ENCODE peak calls at places on chromosomes 6 and 20, in eight cellular contexts. One of them, this sample, is unnamed.

GRCh38 chr6:132392792-132393191 is 8.5 kb downstream of the MOXD1 start:
- DNase-seq in colonic mucosa: no peak
- DNase-seq in dorsolateral prefrontal cortex: no peak
- DNase-seq in upper lobe of left lung: no peak
- DNase-seq in GM10248: no peak
- DNase-seq in cardiac muscle cell: no peak
- DNase-seq in pancreas: no peak
- DNase-seq in Calu3: peak
- DNase-seq in this sample: no peak

GRCh38 chr6:13457577-13457976 is 29.8 kb downstream of the GFOD1 start:
- DNase-seq in colonic mucosa: no peak
- DNase-seq in dorsolateral prefrontal cortex: peak
- DNase-seq in upper lobe of left lung: no peak
- DNase-seq in GM10248: no peak
- DNase-seq in cardiac muscle cell: no peak
- DNase-seq in pancreas: no peak
- DNase-seq in Calu3: no peak
- DNase-seq in this sample: no peak

GRCh38 chr6:21885532-21886089 is 292.1 kb downstream of the SOX4 start:
- DNase-seq in colonic mucosa: peak
- DNase-seq in dorsolateral prefrontal cortex: peak
- DNase-seq in upper lobe of left lung: no peak
- DNase-seq in GM10248: no peak
- DNase-seq in cardiac muscle cell: peak
- DNase-seq in pancreas: peak
- DNase-seq in Calu3: peak
- DNase-seq in this sample: no peak

GRCh38 chr6:168089186-168090063 is 10.4 kb upstream of the FRMD1 start:
- DNase-seq in colonic mucosa: no peak
- DNase-seq in dorsolateral prefrontal cortex: no peak
- DNase-seq in upper lobe of left lung: no peak
- DNase-seq in GM10248: no peak
- DNase-seq in cardiac muscle cell: no peak
- DNase-seq in pancreas: no peak
- DNase-seq in Calu3: no peak
- DNase-seq in this sample: no peak

GRCh38 chr6:151358475-151358874 is 32.9 kb downstream of the ZBTB2 start:
- DNase-seq in colonic mucosa: no peak
- DNase-seq in dorsolateral prefrontal cortex: no peak
- DNase-seq in upper lobe of left lung: no peak
- DNase-seq in GM10248: no peak
- DNase-seq in cardiac muscle cell: no peak
- DNase-seq in pancreas: no peak
- DNase-seq in Calu3: no peak
- DNase-seq in this sample: no peak

GRCh38 chr6:108200631-108201030 is 34.8 kb downstream of the NR2E1 start:
- DNase-seq in colonic mucosa: no peak
- DNase-seq in dorsolateral prefrontal cortex: no peak
- DNase-seq in upper lobe of left lung: no peak
- DNase-seq in GM10248: no peak
- DNase-seq in cardiac muscle cell: no peak
- DNase-seq in pancreas: no peak
- DNase-seq in Calu3: peak
- DNase-seq in this sample: peak

GRCh38 chr20:44792794-44793193 is 17.6 kb downstream of the RIMS4 start:
- DNase-seq in colonic mucosa: no peak
- DNase-seq in dorsolateral prefrontal cortex: no peak
- DNase-seq in upper lobe of left lung: no peak
- DNase-seq in GM10248: no peak
- DNase-seq in cardiac muscle cell: no peak
- DNase-seq in pancreas: no peak
- DNase-seq in Calu3: no peak
- DNase-seq in this sample: no peak

GRCh38 chr6:90197854-90198496 is 98.7 kb downstream of the BACH2 start:
- DNase-seq in colonic mucosa: no peak
- DNase-seq in dorsolateral prefrontal cortex: no peak
- DNase-seq in upper lobe of left lung: peak
- DNase-seq in GM10248: no peak
- DNase-seq in cardiac muscle cell: no peak
- DNase-seq in pancreas: no peak
- DNase-seq in Calu3: no peak
- DNase-seq in this sample: peak

GRCh38 chr20:46557231-46557956 is 6.9 kb upstream of the OCSTAMP start:
- DNase-seq in colonic mucosa: no peak
- DNase-seq in dorsolateral prefrontal cortex: no peak
- DNase-seq in upper lobe of left lung: no peak
- DNase-seq in GM10248: no peak
- DNase-seq in cardiac muscle cell: no peak
- DNase-seq in pancreas: no peak
- DNase-seq in Calu3: no peak
- DNase-seq in this sample: no peak

GRCh38 chr20:57509665-57510237 is 15.2 kb downstream of the CTCFL start:
- DNase-seq in colonic mucosa: peak
- DNase-seq in dorsolateral prefrontal cortex: no peak
- DNase-seq in upper lobe of left lung: no peak
- DNase-seq in GM10248: peak
- DNase-seq in cardiac muscle cell: peak
- DNase-seq in pancreas: no peak
- DNase-seq in Calu3: peak
- DNase-seq in this sample: no peak

GRCh38 chr6:164749126-164749758 is 560.2 kb downstream of the C6orf118 start:
- DNase-seq in colonic mucosa: no peak
- DNase-seq in dorsolateral prefrontal cortex: peak
- DNase-seq in upper lobe of left lung: no peak
- DNase-seq in GM10248: no peak
- DNase-seq in cardiac muscle cell: no peak
- DNase-seq in pancreas: no peak
- DNase-seq in Calu3: no peak
- DNase-seq in this sample: no peak

GRCh38 chr20:52104546-52105044 is 87.0 kb downstream of the ZFP64 start:
- DNase-seq in colonic mucosa: no peak
- DNase-seq in dorsolateral prefrontal cortex: no peak
- DNase-seq in upper lobe of left lung: no peak
- DNase-seq in GM10248: no peak
- DNase-seq in cardiac muscle cell: peak
- DNase-seq in pancreas: no peak
- DNase-seq in Calu3: no peak
- DNase-seq in this sample: no peak

GRCh38 chr6:131868836-131869235 is 61.0 kb downstream of the ENPP1 start:
- DNase-seq in colonic mucosa: no peak
- DNase-seq in dorsolateral prefrontal cortex: no peak
- DNase-seq in upper lobe of left lung: no peak
- DNase-seq in GM10248: no peak
- DNase-seq in cardiac muscle cell: no peak
- DNase-seq in pancreas: no peak
- DNase-seq in Calu3: no peak
- DNase-seq in this sample: no peak

GRCh38 chr6:29602564-29603361 is 17.8 kb downstream of the OR2H2 start:
- DNase-seq in colonic mucosa: no peak
- DNase-seq in dorsolateral prefrontal cortex: no peak
- DNase-seq in upper lobe of left lung: no peak
- DNase-seq in GM10248: peak
- DNase-seq in cardiac muscle cell: peak
- DNase-seq in pancreas: no peak
- DNase-seq in Calu3: peak
- DNase-seq in this sample: no peak

GRCh38 chr6:7073810-7074525 is 33.8 kb upstream of the RREB1 start:
- DNase-seq in colonic mucosa: peak
- DNase-seq in dorsolateral prefrontal cortex: no peak
- DNase-seq in upper lobe of left lung: peak
- DNase-seq in GM10248: peak
- DNase-seq in cardiac muscle cell: no peak
- DNase-seq in pancreas: no peak
- DNase-seq in Calu3: no peak
- DNase-seq in this sample: no peak

GRCh38 chr6:148793721-148794120 is 46.9 kb downstream of the UST start:
- DNase-seq in colonic mucosa: no peak
- DNase-seq in dorsolateral prefrontal cortex: no peak
- DNase-seq in upper lobe of left lung: no peak
- DNase-seq in GM10248: no peak
- DNase-seq in cardiac muscle cell: no peak
- DNase-seq in pancreas: no peak
- DNase-seq in Calu3: no peak
- DNase-seq in this sample: no peak

GRCh38 chr6:75272145-75272840 is 12.3 kb downstream of the TMEM30A start:
- DNase-seq in colonic mucosa: no peak
- DNase-seq in dorsolateral prefrontal cortex: no peak
- DNase-seq in upper lobe of left lung: no peak
- DNase-seq in GM10248: no peak
- DNase-seq in cardiac muscle cell: no peak
- DNase-seq in pancreas: no peak
- DNase-seq in Calu3: no peak
- DNase-seq in this sample: no peak

GRCh38 chr6:42279144-42279781 is 61.6 kb upstream of the MRPS10 start:
- DNase-seq in colonic mucosa: peak
- DNase-seq in dorsolateral prefrontal cortex: no peak
- DNase-seq in upper lobe of left lung: peak
- DNase-seq in GM10248: no peak
- DNase-seq in cardiac muscle cell: no peak
- DNase-seq in pancreas: no peak
- DNase-seq in Calu3: peak
- DNase-seq in this sample: no peak

GRCh38 chr6:2858678-2859324 is 17.1 kb upstream of the SERPINB1 start:
- DNase-seq in colonic mucosa: no peak
- DNase-seq in dorsolateral prefrontal cortex: no peak
- DNase-seq in upper lobe of left lung: no peak
- DNase-seq in GM10248: no peak
- DNase-seq in cardiac muscle cell: no peak
- DNase-seq in pancreas: no peak
- DNase-seq in Calu3: no peak
- DNase-seq in this sample: peak

DNA sequence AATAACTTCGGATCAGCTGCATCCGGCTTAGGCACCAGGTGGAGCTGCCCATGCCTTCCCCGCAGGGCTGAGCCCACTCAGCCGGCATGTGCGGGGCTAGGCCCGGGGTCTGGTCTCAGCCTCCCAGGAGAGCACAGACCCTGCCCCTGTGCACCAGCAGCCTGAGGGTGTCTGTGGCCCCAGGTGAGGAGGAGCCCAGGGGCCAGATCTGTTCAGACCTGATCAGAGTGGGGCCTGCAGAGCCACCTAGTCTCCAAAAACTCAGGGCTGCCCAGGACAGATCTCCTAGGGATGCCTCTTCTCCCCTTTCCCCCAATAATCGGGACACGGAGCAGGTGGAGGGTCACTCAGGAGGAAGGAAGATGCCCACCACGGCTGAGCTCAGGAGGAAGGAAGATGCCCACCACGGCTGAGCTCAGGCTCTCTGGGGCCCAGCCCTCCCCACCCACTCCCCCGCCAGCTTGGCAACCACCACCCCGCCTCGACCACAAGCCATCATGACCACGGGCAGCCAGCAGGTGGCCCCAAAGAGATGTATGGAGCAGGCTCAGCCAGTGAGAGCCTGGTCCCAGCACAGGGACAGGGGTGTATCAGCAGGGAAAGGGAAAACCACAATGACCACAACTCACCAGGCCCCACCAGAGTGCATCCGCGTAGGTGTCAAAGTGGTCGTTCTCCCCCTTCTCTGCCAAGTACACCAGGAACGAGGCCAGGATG is 30.5 kb downstream of the KCNQ2 start:
- DNase-seq in colonic mucosa: peak
- DNase-seq in dorsolateral prefrontal cortex: peak
- DNase-seq in upper lobe of left lung: peak
- DNase-seq in GM10248: peak
- DNase-seq in cardiac muscle cell: peak
- DNase-seq in pancreas: peak
- DNase-seq in Calu3: peak
- DNase-seq in this sample: no peak
- TF ChIP-seq CTCF in colonic mucosa: no peak
- TF ChIP-seq CTCF in dorsolateral prefrontal cortex: peak
- TF ChIP-seq CTCF in upper lobe of left lung: peak
- TF ChIP-seq CTCF in GM10248: peak
- TF ChIP-seq CTCF in cardiac muscle cell: peak
- TF ChIP-seq CTCF in pancreas: no peak
- TF ChIP-seq CTCF in Calu3: peak
- TF ChIP-seq CTCF in this sample: no peak

DNA sequence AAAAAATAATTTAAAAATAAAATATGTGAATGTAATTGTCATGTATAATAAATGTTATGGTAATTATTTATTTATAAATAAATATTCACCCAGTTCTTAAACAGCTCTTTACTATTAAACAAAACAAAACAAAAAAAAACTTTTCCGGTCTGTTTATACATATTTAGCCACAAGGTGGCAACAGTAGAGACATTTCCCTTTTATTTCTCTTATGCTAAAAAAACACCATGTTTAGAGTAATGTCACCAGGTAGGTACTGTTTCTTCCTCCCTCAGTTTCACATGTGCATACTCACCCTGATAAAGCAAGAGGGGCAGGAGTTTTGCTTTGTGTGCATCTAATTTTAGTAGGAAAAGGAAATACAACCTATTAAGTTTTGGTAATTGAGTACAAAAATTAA is 610.4 kb upstream of the IMPG1 start:
- DNase-seq in colonic mucosa: no peak
- DNase-seq in dorsolateral prefrontal cortex: no peak
- DNase-seq in upper lobe of left lung: no peak
- DNase-seq in GM10248: no peak
- DNase-seq in cardiac muscle cell: peak
- DNase-seq in pancreas: no peak
- DNase-seq in Calu3: no peak
- DNase-seq in this sample: no peak
- TF ChIP-seq CTCF in colonic mucosa: peak
- TF ChIP-seq CTCF in dorsolateral prefrontal cortex: peak
- TF ChIP-seq CTCF in upper lobe of left lung: no peak
- TF ChIP-seq CTCF in GM10248: peak
- TF ChIP-seq CTCF in cardiac muscle cell: peak
- TF ChIP-seq CTCF in pancreas: peak
- TF ChIP-seq CTCF in Calu3: peak
- TF ChIP-seq CTCF in this sample: peak

GRCh38 chr6:47922391-47922790 is 140.6 kb downstream of the OPN5 start:
- DNase-seq in colonic mucosa: no peak
- DNase-seq in dorsolateral prefrontal cortex: peak
- DNase-seq in upper lobe of left lung: no peak
- DNase-seq in GM10248: no peak
- DNase-seq in cardiac muscle cell: no peak
- DNase-seq in pancreas: no peak
- DNase-seq in Calu3: no peak
- DNase-seq in this sample: no peak
- TF ChIP-seq CTCF in colonic mucosa: no peak
- TF ChIP-seq CTCF in dorsolateral prefrontal cortex: no peak
- TF ChIP-seq CTCF in upper lobe of left lung: no peak
- TF ChIP-seq CTCF in GM10248: no peak
- TF ChIP-seq CTCF in cardiac muscle cell: no peak
- TF ChIP-seq CTCF in pancreas: no peak
- TF ChIP-seq CTCF in Calu3: no peak
- TF ChIP-seq CTCF in this sample: no peak

DNA sequence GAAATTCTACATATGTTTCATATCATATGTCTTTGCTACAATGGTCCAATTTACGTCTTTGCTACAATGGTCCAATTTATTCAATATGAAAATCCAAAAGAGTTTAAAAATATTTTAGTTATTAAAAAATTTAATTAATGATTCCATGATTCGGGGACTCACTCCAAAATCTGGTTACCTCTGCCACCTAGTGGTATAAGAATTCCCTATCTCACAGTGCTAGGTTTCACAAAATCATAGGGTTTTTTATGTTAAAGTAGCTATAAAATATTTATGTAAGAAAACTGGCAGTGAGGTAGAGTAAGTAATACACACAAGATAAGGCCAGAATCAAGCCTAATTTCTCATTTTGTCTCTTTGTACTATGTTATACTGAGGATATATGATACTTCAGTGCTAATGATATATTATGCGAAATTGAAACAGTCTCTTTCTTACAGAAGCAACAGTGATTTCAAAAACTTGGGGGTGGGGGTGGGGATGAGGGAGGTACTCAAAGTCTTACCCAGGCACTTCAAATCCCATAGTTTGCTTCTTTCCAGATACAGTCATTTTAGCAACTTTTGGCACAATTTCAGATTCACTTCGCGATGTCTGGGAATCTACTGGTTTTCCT is 52.3 kb downstream of the HBS1L start:
- DNase-seq in colonic mucosa: no peak
- DNase-seq in dorsolateral prefrontal cortex: no peak
- DNase-seq in upper lobe of left lung: no peak
- DNase-seq in GM10248: no peak
- DNase-seq in cardiac muscle cell: peak
- DNase-seq in pancreas: no peak
- DNase-seq in Calu3: no peak
- DNase-seq in this sample: no peak
- TF ChIP-seq CTCF in colonic mucosa: peak
- TF ChIP-seq CTCF in dorsolateral prefrontal cortex: peak
- TF ChIP-seq CTCF in upper lobe of left lung: no peak
- TF ChIP-seq CTCF in GM10248: peak
- TF ChIP-seq CTCF in cardiac muscle cell: peak
- TF ChIP-seq CTCF in pancreas: peak
- TF ChIP-seq CTCF in Calu3: peak
- TF ChIP-seq CTCF in this sample: peak

This sample was measured in osteocyte.